ENCODE peak calls at places on chromosomes 3 and 15, in five cellular contexts. One of them, this sample, is unnamed.

GRCh38 chr15:57462391-57462790 is 86.1 kb downstream of the CGNL1 start:
- DNase-seq in choroid plexus epithelial cell: peak
- DNase-seq in AG09309: no peak
- DNase-seq in NT2/D1: no peak
- DNase-seq in GM23248: peak
- DNase-seq in this sample: no peak

GRCh38 chr15:83066034-83066760 is 855 bp downstream of the BTBD1 start:
- DNase-seq in choroid plexus epithelial cell: peak
- DNase-seq in AG09309: no peak
- DNase-seq in NT2/D1: no peak
- DNase-seq in GM23248: peak
- DNase-seq in this sample: no peak

GRCh38 chr3:127628788-127629456 is at the start of gene PODXL2:
- DNase-seq in choroid plexus epithelial cell: peak
- DNase-seq in AG09309: no peak
- DNase-seq in NT2/D1: peak
- DNase-seq in GM23248: peak
- DNase-seq in this sample: no peak

GRCh38 chr15:65595960-65596359 is 15.0 kb downstream of the INTS14 start:
- DNase-seq in choroid plexus epithelial cell: peak
- DNase-seq in AG09309: no peak
- DNase-seq in NT2/D1: no peak
- DNase-seq in GM23248: no peak
- DNase-seq in this sample: no peak

GRCh38 chr3:123602325-123602724 is 17.5 kb upstream of the HACD2 start:
- DNase-seq in choroid plexus epithelial cell: peak
- DNase-seq in AG09309: peak
- DNase-seq in NT2/D1: no peak
- DNase-seq in GM23248: peak
- DNase-seq in this sample: no peak

GRCh38 chr3:181362378-181362777 is 349.3 kb upstream of the SOX2 start:
- DNase-seq in choroid plexus epithelial cell: peak
- DNase-seq in AG09309: no peak
- DNase-seq in NT2/D1: no peak
- DNase-seq in GM23248: no peak
- DNase-seq in this sample: no peak

GRCh38 chr15:67185621-67186225 is 68.7 kb downstream of the AAGAB start:
- DNase-seq in choroid plexus epithelial cell: peak
- DNase-seq in AG09309: no peak
- DNase-seq in NT2/D1: no peak
- DNase-seq in GM23248: peak
- DNase-seq in this sample: peak

GRCh38 chr3:174949523-174949922 is 90.4 kb downstream of the NAALADL2 start:
- DNase-seq in choroid plexus epithelial cell: peak
- DNase-seq in AG09309: peak
- DNase-seq in NT2/D1: no peak
- DNase-seq in GM23248: peak
- DNase-seq in this sample: no peak

GRCh38 chr15:70017025-70017424 is 80.7 kb downstream of the TLE3 start:
- DNase-seq in choroid plexus epithelial cell: no peak
- DNase-seq in AG09309: no peak
- DNase-seq in NT2/D1: no peak
- DNase-seq in GM23248: no peak
- DNase-seq in this sample: no peak

GRCh38 chr3:99439892-99440291 is 198.5 kb upstream of the COL8A1 start:
- DNase-seq in choroid plexus epithelial cell: no peak
- DNase-seq in AG09309: peak
- DNase-seq in NT2/D1: peak
- DNase-seq in GM23248: no peak
- DNase-seq in this sample: no peak

GRCh38 chr15:78051622-78052405 is 25.7 kb downstream of the TBC1D2B start:
- DNase-seq in choroid plexus epithelial cell: peak
- DNase-seq in AG09309: no peak
- DNase-seq in NT2/D1: no peak
- DNase-seq in GM23248: no peak
- DNase-seq in this sample: peak

GRCh38 chr3:5021571-5022092 is 42.4 kb downstream of the BHLHE40 start:
- DNase-seq in choroid plexus epithelial cell: peak
- DNase-seq in AG09309: no peak
- DNase-seq in NT2/D1: no peak
- DNase-seq in GM23248: peak
- DNase-seq in this sample: no peak

GRCh38 chr3:176074096-176074495 is 1123.2 kb downstream of the TBL1XR1 start:
- DNase-seq in choroid plexus epithelial cell: no peak
- DNase-seq in AG09309: no peak
- DNase-seq in NT2/D1: no peak
- DNase-seq in GM23248: no peak
- DNase-seq in this sample: no peak

GRCh38 chr3:52190294-52190841 is 7.6 kb upstream of the ALAS1 start:
- DNase-seq in choroid plexus epithelial cell: peak
- DNase-seq in AG09309: peak
- DNase-seq in NT2/D1: no peak
- DNase-seq in GM23248: peak
- DNase-seq in this sample: no peak

GRCh38 chr15:78322243-78322642 is 17.9 kb upstream of the CRABP1 start:
- DNase-seq in choroid plexus epithelial cell: peak
- DNase-seq in AG09309: no peak
- DNase-seq in NT2/D1: no peak
- DNase-seq in GM23248: peak
- DNase-seq in this sample: no peak

GRCh38 chr15:85407421-85408269 is 27.2 kb downstream of the AKAP13 start:
- DNase-seq in choroid plexus epithelial cell: peak
- DNase-seq in AG09309: peak
- DNase-seq in NT2/D1: no peak
- DNase-seq in GM23248: peak
- DNase-seq in this sample: no peak

GRCh38 chr15:95687686-95688085 is 642.8 kb upstream of the NR2F2 start:
- DNase-seq in choroid plexus epithelial cell: no peak
- DNase-seq in AG09309: no peak
- DNase-seq in NT2/D1: no peak
- DNase-seq in GM23248: no peak
- DNase-seq in this sample: no peak

GRCh38 chr15:40702077-40702476 is 7.1 kb downstream of the RAD51 start:
- DNase-seq in choroid plexus epithelial cell: peak
- DNase-seq in AG09309: no peak
- DNase-seq in NT2/D1: no peak
- DNase-seq in GM23248: peak
- DNase-seq in this sample: peak

GRCh38 chr15:36992454-36992853 is 107.9 kb downstream of the MEIS2 start:
- DNase-seq in choroid plexus epithelial cell: no peak
- DNase-seq in AG09309: no peak
- DNase-seq in NT2/D1: no peak
- DNase-seq in GM23248: no peak
- DNase-seq in this sample: no peak

GRCh38 chr3:185986201-185986600 is 48.4 kb upstream of the TRA2B start:
- DNase-seq in choroid plexus epithelial cell: no peak
- DNase-seq in AG09309: no peak
- DNase-seq in NT2/D1: no peak
- DNase-seq in GM23248: peak
- DNase-seq in this sample: no peak
- H3K4me3 ChIP-seq in choroid plexus epithelial cell: no peak
- H3K4me3 ChIP-seq in AG09309: no peak
- H3K4me3 ChIP-seq in NT2/D1: no peak
- H3K4me3 ChIP-seq in GM23248: peak
- H3K4me3 ChIP-seq in this sample: no peak

DNA sequence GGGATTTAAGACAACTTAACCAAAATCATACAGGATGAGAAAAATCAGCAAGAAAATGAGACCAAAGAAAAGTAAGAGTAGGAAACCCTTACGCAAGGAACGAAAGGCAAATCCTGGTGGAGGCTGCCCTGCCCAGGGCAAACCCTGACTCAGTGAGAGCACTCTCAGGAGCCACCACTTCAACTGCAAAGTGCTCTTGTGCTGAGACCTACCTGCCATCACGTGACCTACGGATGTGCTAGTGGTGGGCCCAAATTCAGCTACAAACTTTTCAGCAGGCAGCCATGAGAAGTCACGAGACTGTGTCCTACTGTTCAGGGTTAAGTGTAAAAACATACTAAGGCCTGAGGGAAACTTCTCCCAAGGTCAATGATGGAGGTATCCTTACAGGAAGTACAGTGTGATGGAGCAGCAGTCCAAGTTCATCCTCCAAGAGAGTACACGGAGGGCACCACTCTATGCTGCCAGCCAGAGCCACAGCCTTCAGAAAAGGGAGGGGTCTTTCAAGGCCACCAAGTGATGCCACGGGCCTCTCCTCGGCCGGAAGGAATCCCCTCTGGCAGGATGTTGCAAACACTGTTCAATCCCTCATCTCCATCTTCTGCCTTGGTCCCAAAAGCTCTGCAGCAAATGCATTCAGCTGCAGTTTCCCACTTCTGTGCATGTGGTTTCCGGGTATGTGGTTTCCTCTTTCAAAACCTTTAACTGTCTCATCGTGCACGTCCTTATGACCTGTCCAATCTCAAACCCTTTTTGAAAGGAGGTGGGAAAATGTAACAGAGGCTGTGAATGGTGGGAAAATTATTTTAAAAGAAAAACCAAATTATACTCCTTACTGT is 9.5 kb downstream of the CHSY1 start:
- DNase-seq in choroid plexus epithelial cell: peak
- DNase-seq in AG09309: no peak
- DNase-seq in NT2/D1: no peak
- DNase-seq in GM23248: peak
- DNase-seq in this sample: peak
- H3K4me3 ChIP-seq in choroid plexus epithelial cell: no peak
- H3K4me3 ChIP-seq in AG09309: no peak
- H3K4me3 ChIP-seq in NT2/D1: no peak
- H3K4me3 ChIP-seq in GM23248: no peak
- H3K4me3 ChIP-seq in this sample: peak

GRCh38 chr15:25863968-25864580 is 947 bp upstream of the ATP10A start:
- DNase-seq in choroid plexus epithelial cell: no peak
- DNase-seq in AG09309: no peak
- DNase-seq in NT2/D1: no peak
- DNase-seq in GM23248: peak
- DNase-seq in this sample: no peak
- H3K4me3 ChIP-seq in choroid plexus epithelial cell: no peak
- H3K4me3 ChIP-seq in AG09309: peak
- H3K4me3 ChIP-seq in NT2/D1: no peak
- H3K4me3 ChIP-seq in GM23248: peak
- H3K4me3 ChIP-seq in this sample: no peak

GRCh38 chr3:25665646-25666136 is 984 bp upstream of the TOP2B start:
- DNase-seq in choroid plexus epithelial cell: no peak
- DNase-seq in AG09309: no peak
- DNase-seq in NT2/D1: no peak
- DNase-seq in GM23248: no peak
- DNase-seq in this sample: peak
- H3K4me3 ChIP-seq in choroid plexus epithelial cell: no peak
- H3K4me3 ChIP-seq in AG09309: no peak
- H3K4me3 ChIP-seq in NT2/D1: peak
- H3K4me3 ChIP-seq in GM23248: peak
- H3K4me3 ChIP-seq in this sample: peak

GRCh38 chr3:157066335-157067071 is 93.4 kb downstream of the CCNL1 start:
- DNase-seq in choroid plexus epithelial cell: no peak
- DNase-seq in AG09309: no peak
- DNase-seq in NT2/D1: no peak
- DNase-seq in GM23248: peak
- DNase-seq in this sample: no peak
- H3K4me3 ChIP-seq in choroid plexus epithelial cell: no peak
- H3K4me3 ChIP-seq in AG09309: no peak
- H3K4me3 ChIP-seq in NT2/D1: no peak
- H3K4me3 ChIP-seq in GM23248: no peak
- H3K4me3 ChIP-seq in this sample: no peak

DNA sequence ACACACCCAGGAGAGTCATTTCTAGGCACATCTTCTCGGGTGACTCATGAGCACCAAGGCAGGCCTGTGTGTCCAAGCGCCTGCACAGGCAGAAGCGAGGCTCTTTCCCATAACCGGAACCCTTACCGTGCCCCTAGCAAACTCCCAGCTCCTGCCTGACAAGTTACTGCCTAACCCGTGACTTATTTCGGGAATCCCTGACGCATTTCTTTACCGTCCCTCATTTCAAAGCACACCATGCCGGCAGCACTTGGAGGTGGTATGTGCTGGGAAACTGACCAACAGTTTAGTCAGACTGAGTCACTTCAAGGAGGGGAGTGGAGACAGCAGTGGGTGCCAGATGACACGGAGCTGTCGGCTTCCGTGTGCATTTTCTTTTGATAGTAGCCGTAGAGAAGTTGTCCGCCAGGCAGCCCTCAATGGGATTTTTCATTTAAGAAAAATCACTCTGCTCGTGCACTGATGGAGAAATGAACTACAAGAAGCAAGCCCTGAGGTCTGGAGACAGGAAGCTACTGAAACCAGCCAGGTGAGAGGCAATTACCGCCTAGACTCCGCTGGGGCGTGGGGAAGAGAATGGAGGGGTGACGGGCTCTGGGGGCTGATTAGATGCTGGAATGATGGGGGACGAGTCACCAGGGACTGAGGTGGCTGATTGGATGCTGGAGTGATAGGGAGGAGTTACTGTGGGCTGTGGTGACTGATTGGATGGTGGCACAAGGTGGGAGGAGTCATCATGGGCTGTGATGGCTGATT is 17.2 kb upstream of the HRH1 start:
- DNase-seq in choroid plexus epithelial cell: peak
- DNase-seq in AG09309: peak
- DNase-seq in NT2/D1: no peak
- DNase-seq in GM23248: peak
- DNase-seq in this sample: peak
- H3K4me3 ChIP-seq in choroid plexus epithelial cell: peak
- H3K4me3 ChIP-seq in AG09309: peak
- H3K4me3 ChIP-seq in NT2/D1: no peak
- H3K4me3 ChIP-seq in GM23248: peak
- H3K4me3 ChIP-seq in this sample: no peak

GRCh38 chr3:193563429-193563828 is 8.7 kb upstream of the ATP13A4 start:
- DNase-seq in choroid plexus epithelial cell: peak
- DNase-seq in AG09309: no peak
- DNase-seq in NT2/D1: no peak
- DNase-seq in GM23248: no peak
- DNase-seq in this sample: no peak

GRCh38 chr3:193559100-193559499 is 4.4 kb upstream of the ATP13A4 start:
- DNase-seq in choroid plexus epithelial cell: no peak
- DNase-seq in AG09309: no peak
- DNase-seq in NT2/D1: no peak
- DNase-seq in GM23248: no peak
- DNase-seq in this sample: no peak

GRCh38 chr3:193560091-193560490 is 5.4 kb upstream of the ATP13A4 start:
- DNase-seq in choroid plexus epithelial cell: no peak
- DNase-seq in AG09309: no peak
- DNase-seq in NT2/D1: no peak
- DNase-seq in GM23248: no peak
- DNase-seq in this sample: no peak

GRCh38 chr3:193563999-193564398 is 9.3 kb upstream of the ATP13A4 start:
- DNase-seq in choroid plexus epithelial cell: peak
- DNase-seq in AG09309: no peak
- DNase-seq in NT2/D1: no peak
- DNase-seq in GM23248: peak
- DNase-seq in this sample: no peak

DNA sequence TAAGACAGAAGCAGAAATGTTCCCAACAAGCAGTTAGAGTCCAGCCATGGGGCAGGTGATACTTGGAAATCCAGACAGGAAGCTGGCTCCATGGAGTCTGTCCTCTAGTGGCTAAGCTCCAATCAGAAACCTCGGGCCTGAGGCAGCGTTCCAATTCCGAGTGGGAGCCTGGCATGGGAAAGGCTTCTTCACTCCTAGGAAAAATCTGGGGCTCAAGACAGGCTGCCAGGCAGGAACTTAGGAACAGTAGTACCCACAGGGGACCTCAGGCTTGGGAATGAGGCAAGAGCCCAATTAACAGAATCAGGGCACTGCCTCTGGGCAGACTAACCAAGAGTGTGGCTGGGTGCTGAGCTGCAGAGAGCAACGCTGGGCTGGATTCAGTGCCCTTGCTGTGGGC is 6.2 kb upstream of the ATP13A4 start:
- DNase-seq in choroid plexus epithelial cell: no peak
- DNase-seq in AG09309: no peak
- DNase-seq in NT2/D1: no peak
- DNase-seq in GM23248: no peak
- DNase-seq in this sample: no peak
- H3K4me3 ChIP-seq in choroid plexus epithelial cell: no peak
- H3K4me3 ChIP-seq in AG09309: no peak
- H3K4me3 ChIP-seq in NT2/D1: no peak
- H3K4me3 ChIP-seq in GM23248: no peak
- H3K4me3 ChIP-seq in this sample: no peak

This sample was measured in Jurkat, Clone E6-1.